ENCODE peak calls at places on chromosomes 11 and 22, in four cellular contexts. R is K562, E is A549, W is GM12878. L is an unnamed sample.

GRCh38 chr22:50049299-50050195 is 8.6 kb downstream of the TTLL8 start:
- DNase-seq in R (no peak), E (no peak), W (no peak), L (no peak)

GRCh38 chr11:97908354-97908753 is 1112.4 kb upstream of the CNTN5 start:
- DNase-seq in R (no peak), E (no peak), W (no peak), L (no peak)

GRCh38 chr11:66070604-66071325 is 693 bp downstream of the PACS1 start:
- DNase-seq in R (peak; percentile 74), E (no peak), W (no peak), L (no peak)

GRCh38 chr22:45857519-45857918 is 119.4 kb downstream of the WNT7B start:
- DNase-seq in R (no peak), E (no peak), W (no peak), L (no peak)

GRCh38 chr11:110196884-110197420 is 99.5 kb downstream of the RDX start:
- DNase-seq in R (no peak), E (no peak), W (no peak), L (no peak)

GRCh38 chr11:17415523-17416104 is 27.2 kb upstream of the KCNJ11 start:
- DNase-seq in R (no peak), E (no peak), W (no peak), L (no peak)

GRCh38 chr11:77094841-77095365 is 7.7 kb upstream of the OMP start:
- DNase-seq in R (no peak), E (no peak), W (no peak), L (no peak)

GRCh38 chr11:61777234-61778090 is 14.9 kb downstream of the TMEM258 start:
- DNase-seq in R (peak; percentile 77), E (no peak), W (no peak), L (no peak)

GRCh38 chr22:42680648-42681047 is 31.5 kb upstream of the CYB5R3 start:
- DNase-seq in R (no peak), E (peak; percentile 65), W (no peak), L (no peak)

GRCh38 chr11:19345848-19346681 is 105.3 kb upstream of the E2F8 start:
- DNase-seq in R (peak; percentile 19), E (peak; percentile 7), W (no peak), L (no peak)

GRCh38 chr22:35664955-35665577 is 16.8 kb downstream of the APOL6 start:
- DNase-seq in R (no peak), E (no peak), W (no peak), L (no peak)

GRCh38 chr11:128195057-128195751 is 392.2 kb downstream of the ETS1 start:
- DNase-seq in R (no peak), E (no peak), W (no peak), L (no peak)

GRCh38 chr11:1120532-1121342 is 37.0 kb upstream of the MUC5AC start:
- DNase-seq in R (no peak), E (no peak), W (no peak), L (no peak)

GRCh38 chr11:128714881-128715280 is 21.0 kb downstream of the FLI1 start:
- DNase-seq in R (no peak), E (no peak), W (no peak), L (no peak)

GRCh38 chr11:117226388-117227385 is 5.2 kb downstream of the PCSK7 start:
- DNase-seq in R (peak; percentile 61), E (peak; percentile 71), W (peak; percentile 35), L (peak; percentile 81)

GRCh38 chr11:127470485-127470884 is 469.9 kb upstream of the KIRREL3 start:
- DNase-seq in R (no peak), E (peak; percentile 5), W (no peak), L (no peak)

GRCh38 chr22:19527861-19528417 is 3.7 kb upstream of the CLDN5 start:
- DNase-seq in R (peak; percentile 45), E (no peak), W (no peak), L (no peak)

GRCh38 chr11:67312187-67313021 is 9.1 kb downstream of the SSH3 start:
- DNase-seq in R (peak; percentile 77), E (peak; percentile 57), W (no peak), L (no peak)

GRCh38 chr11:67118059-67118766 is 850 bp upstream of the KDM2A start:
- DNase-seq in R (no peak), E (peak; percentile 16), W (no peak), L (no peak)

GRCh38 chr11:26134481-26135355 is 197.2 kb upstream of the ANO3 start:
- DNase-seq in R (no peak), E (peak; percentile 14), W (no peak), L (peak; percentile 3)
- TF ChIP-seq JUNB in R (no peak), E (no peak), W (no peak), L (no peak)

GRCh38 chr11:43123443-43123842 is 188.4 kb upstream of the API5 start:
- DNase-seq in R (no peak), E (no peak), W (no peak), L (no peak)

GRCh38 chr11:43124272-43124920 is 187.4 kb upstream of the API5 start:
- DNase-seq in R (no peak), E (no peak), W (no peak), L (no peak)

GRCh38 chr11:43116071-43116470 is 195.7 kb upstream of the API5 start:
- DNase-seq in R (no peak), E (no peak), W (no peak), L (no peak)

GRCh38 chr11:43119275-43119970 is 192.4 kb upstream of the API5 start:
- DNase-seq in R (no peak), E (peak; percentile 7), W (no peak), L (no peak)
- TF ChIP-seq MAX in R (no peak), E (no peak), W (no peak), L (no peak)

DNA sequence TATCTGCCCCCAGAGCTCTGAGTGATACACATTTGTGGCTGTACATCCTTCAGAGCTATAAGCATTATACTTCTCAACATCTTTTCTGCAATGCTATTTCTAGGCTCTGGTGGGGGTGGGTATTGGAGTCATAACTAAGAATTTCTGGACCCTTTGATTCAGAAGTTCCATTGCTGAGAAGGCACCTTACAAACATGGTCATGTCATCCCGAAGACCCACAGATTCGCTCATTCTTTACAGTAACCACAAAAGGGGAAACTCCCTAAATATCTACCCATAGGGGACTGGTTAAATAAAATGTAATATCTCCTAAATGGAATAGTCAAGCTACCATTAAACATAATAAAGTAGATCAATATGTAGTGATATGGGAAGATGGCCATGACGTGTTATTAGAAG is 98.8 kb downstream of the PRR5L start:
- DNase-seq in R (no peak), E (no peak), W (no peak), L (no peak)
- TF ChIP-seq JUNB in R (no peak), E (no peak), W (no peak), L (no peak)

DNA sequence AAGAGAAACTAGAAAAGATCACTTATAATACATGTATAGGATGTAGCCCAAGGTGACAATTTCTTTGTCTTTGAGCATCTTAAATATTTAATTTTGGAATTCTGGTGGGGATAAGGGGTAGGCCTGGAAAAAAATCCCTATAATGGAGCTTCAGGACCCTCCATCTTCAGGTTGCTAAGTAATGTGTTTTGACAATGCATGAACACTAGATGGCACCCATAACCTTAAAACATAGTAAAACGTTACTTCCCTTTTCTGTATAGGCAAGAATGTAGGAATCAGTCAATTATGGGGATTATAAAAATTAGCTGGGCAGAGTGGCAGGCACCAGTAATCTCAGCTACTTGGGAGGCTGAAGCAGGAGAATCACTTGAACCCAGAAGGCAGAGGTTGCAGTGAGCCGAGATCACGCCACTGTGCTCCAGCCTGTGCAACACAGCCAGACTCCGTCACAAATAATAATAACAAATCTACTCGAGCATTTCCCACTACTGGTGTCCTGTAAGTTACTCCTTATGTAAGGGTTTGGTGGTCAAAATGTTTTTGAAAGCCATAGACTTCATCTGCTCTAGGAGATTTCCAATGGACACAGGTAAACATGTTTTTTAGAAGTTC is 541.9 kb upstream of the CCDC90B start:
- DNase-seq in R (peak; percentile 20), E (peak; percentile 40), W (no peak), L (peak; percentile 42)
- TF ChIP-seq MAX in R (no peak), E (no peak), W (no peak), L (no peak)